ENCODE peak calls at places on chromosome 15, in five cellular contexts. S, F, A, J and D are unnamed samples.

GRCh38 chr15:63277893-63278505 is 594 bp downstream of the APH1B start:
- DNase-seq in J (no peak), S (peak; percentile 24), A (peak; percentile 16), F (no peak), D (peak; percentile 58)

GRCh38 chr15:66400351-66400774 is 13.7 kb downstream of the MAP2K1 start:
- DNase-seq in J (no peak), F (no peak), A (no peak), S (no peak), D (no peak)

GRCh38 chr15:101539930-101540329 is 50.4 kb upstream of the PCSK6 start:
- DNase-seq in A (no peak), F (peak; percentile 44), S (no peak), J (no peak), D (no peak)

GRCh38 chr15:35327789-35328188 is 218.2 kb downstream of the DPH6 start:
- DNase-seq in S (no peak), F (no peak), A (no peak), J (no peak), D (no peak)

GRCh38 chr15:92636950-92637481 is 18.6 kb downstream of the FAM174B start:
- DNase-seq in F (no peak), J (no peak), S (peak; percentile 82), A (no peak), D (no peak)

GRCh38 chr15:25905140-25905539 is 42.0 kb upstream of the ATP10A start:
- DNase-seq in F (no peak), A (no peak), J (no peak), S (no peak), D (no peak)

GRCh38 chr15:64774556-64775523 is 549 bp downstream of the RBPMS2 start:
- DNase-seq in S (peak; percentile 44), F (no peak), A (no peak), J (no peak), D (no peak)

GRCh38 chr15:100759116-100759515 is 120.5 kb upstream of the ALDH1A3 start:
- DNase-seq in F (no peak), J (no peak), A (no peak), S (no peak), D (no peak)

GRCh38 chr15:45442497-45443135 is 64.3 kb upstream of the GATM start:
- DNase-seq in J (no peak), F (no peak), A (no peak), S (no peak), D (no peak)

GRCh38 chr15:65204931-65205655 is 6.2 kb downstream of the CILP start:
- DNase-seq in J (no peak), S (no peak), F (no peak), A (no peak), D (no peak)

GRCh38 chr15:80152896-80153876 is at the start of gene FAH:
- DNase-seq in F (peak; percentile 30), A (peak; percentile 57), S (no peak), J (no peak), D (no peak)

GRCh38 chr15:50180091-50180490 is 1.9 kb upstream of the SLC27A2 start:
- DNase-seq in F (no peak), S (no peak), J (no peak), A (no peak), D (no peak)

GRCh38 chr15:101013151-101013550 is 94.0 kb downstream of the LRRK1 start:
- DNase-seq in S (no peak), A (no peak), F (no peak), J (no peak), D (no peak)

GRCh38 chr15:85690546-85691226 is 104.0 kb downstream of the KLHL25 start:
- DNase-seq in J (peak; percentile 79), A (no peak), S (no peak), F (no peak), D (no peak)

GRCh38 chr15:40259021-40259420 is 20.2 kb downstream of the PAK6 start:
- DNase-seq in J (no peak), A (no peak), S (no peak), F (no peak), D (no peak)

GRCh38 chr15:49858076-49858475 is 237.2 kb downstream of the DTWD1 start:
- DNase-seq in A (no peak), F (no peak), S (no peak), J (no peak), D (no peak)

GRCh38 chr15:33013827-33014445 is 180.6 kb downstream of the FMN1 start:
- DNase-seq in F (no peak), J (no peak), A (no peak), S (no peak), D (no peak)

GRCh38 chr15:73265536-73266153 is 103.1 kb downstream of the HCN4 start:
- DNase-seq in A (peak; percentile 64), J (no peak), F (peak; percentile 52), S (peak; percentile 75), D (peak; percentile 76)

GRCh38 chr15:32855942-32856341 is 138.1 kb downstream of the GREM1 start:
- DNase-seq in F (peak; percentile 81), S (no peak), J (no peak), A (no peak), D (no peak)

GRCh38 chr15:94607176-94607654 is 375.9 kb downstream of the MCTP2 start:
- DNase-seq in J (no peak), F (no peak), S (no peak), A (no peak), D (no peak)

GRCh38 chr15:60338810-60339209 is 59.0 kb downstream of the ANXA2 start:
- DNase-seq in J (no peak), A (no peak), S (no peak), F (peak; percentile 4), D (no peak)

GRCh38 chr15:74857671-74858365 is 14.9 kb upstream of the ULK3 start:
- DNase-seq in S (no peak), A (no peak), J (no peak), F (no peak), D (no peak)

GRCh38 chr15:31272558-31273257 is 53.9 kb upstream of the KLF13 start:
- DNase-seq in J (no peak), F (no peak), S (peak; percentile 33), A (no peak), D (peak; percentile 41)

GRCh38 chr15:48102167-48102566 is 18.6 kb upstream of the SLC24A5 start:
- DNase-seq in S (no peak), J (no peak), F (no peak), A (no peak), D (no peak)

GRCh38 chr15:48097264-48097663 is 23.5 kb upstream of the SLC24A5 start:
- DNase-seq in J (no peak), A (no peak), F (no peak), S (no peak), D (no peak)

GRCh38 chr15:48096355-48096786 is 24.4 kb upstream of the SLC24A5 start:
- DNase-seq in F (no peak), A (no peak), S (no peak), J (no peak), D (no peak)

GRCh38 chr15:48101376-48101961 is 19.3 kb upstream of the SLC24A5 start:
- DNase-seq in A (no peak), S (no peak), J (no peak), F (no peak), D (no peak)

DNA sequence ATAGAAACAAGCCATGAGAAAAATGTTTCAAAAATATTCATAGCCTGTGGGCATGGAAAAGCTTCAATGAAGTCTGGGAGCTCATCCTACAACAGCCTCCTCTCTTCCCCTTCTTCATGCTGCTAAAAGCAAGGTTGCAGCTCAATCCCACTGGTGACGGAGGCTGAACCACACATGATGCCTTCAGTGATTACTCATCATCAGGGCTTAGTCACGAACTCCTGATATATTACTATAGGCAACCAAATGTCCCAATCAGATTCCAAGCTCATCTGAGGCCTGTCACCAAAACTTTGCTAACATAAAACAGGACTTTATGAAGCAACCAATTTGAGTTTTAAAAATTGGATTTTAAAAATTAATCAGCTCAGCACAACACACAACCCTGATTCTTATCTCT is 24.0 kb upstream of the SLC24A5 start:
- DNase-seq in A (no peak), S (no peak), J (no peak), F (no peak), D (no peak)
- TF ChIP-seq ATF2 in A (no peak), S (no peak), J (no peak), F (no peak), D (no peak)

GRCh38 chr15:57703387-57703786 is 3.1 kb upstream of the POLR2M start:
- DNase-seq in S (no peak), A (no peak), J (no peak), F (no peak), D (no peak)
- TF ChIP-seq ATF2 in S (no peak), A (no peak), J (no peak), F (no peak), D (no peak)

DNA sequence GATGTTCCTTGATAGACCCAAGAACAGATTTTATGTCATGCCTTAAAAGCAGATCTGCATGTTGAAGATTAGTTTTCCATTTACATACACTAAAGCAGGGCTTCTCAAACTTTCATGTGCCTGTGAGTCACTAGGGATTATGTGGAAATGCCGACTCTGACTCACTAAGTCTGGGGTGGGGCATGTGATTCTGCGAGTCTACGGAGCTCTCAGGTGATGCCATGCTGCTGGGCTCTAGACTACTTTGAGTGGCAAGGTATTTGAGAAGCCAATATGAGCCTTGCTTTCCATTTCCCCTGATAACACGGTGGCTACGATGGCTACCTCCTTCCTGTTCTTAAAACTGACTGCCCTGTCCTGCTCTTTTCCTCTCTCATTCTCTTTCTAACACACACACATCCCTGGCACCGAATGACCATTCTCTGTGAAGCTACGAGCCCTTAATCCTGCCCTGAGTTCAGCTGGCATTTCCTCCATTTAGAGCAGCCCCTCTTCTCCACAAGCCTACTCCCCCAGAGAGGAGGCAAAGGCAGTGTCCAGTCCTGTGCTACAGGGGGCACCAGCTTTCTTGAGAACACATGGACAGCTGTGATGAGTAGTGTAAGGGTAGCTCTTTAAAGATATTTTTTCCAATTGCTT is 39.7 kb upstream of the PYGO1 start:
- DNase-seq in S (peak; percentile 25), A (peak; percentile 15), F (peak; percentile 18), J (no peak), D (no peak)
- TF ChIP-seq ATF2 in S (no peak), A (no peak), F (no peak), J (no peak), D (no peak)

GRCh38 chr15:99430881-99431401 is 134.8 kb upstream of the MEF2A start:
- DNase-seq in J (no peak), S (peak; percentile 3), A (no peak), F (no peak), D (no peak)
- TF ChIP-seq ATF2 in J (no peak), S (no peak), A (no peak), F (no peak), D (no peak)

GRCh38 chr15:51625236-51625635 is 2.7 kb upstream of the DMXL2 start:
- DNase-seq in A (no peak), J (peak; percentile 63), F (no peak), S (no peak), D (no peak)
- TF ChIP-seq ATF2 in A (no peak), J (peak; percentile 91), F (no peak), S (no peak), D (no peak)